ENCODE peak calls at places on chromosomes 5 and 9, in nine cellular contexts. One of them, this sample, is unnamed.

GRCh38 chr5:80466669-80467485 is 21.0 kb upstream of the FAM151B start:
- DNase-seq in astrocyte of the spinal cord: peak; percentile 34
- DNase-seq in iPS DF 19.7: no peak
- DNase-seq in mesenteric fat pad: no peak
- DNase-seq in SJSA1: no peak
- DNase-seq in kidney tubule cell: peak; percentile 37
- DNase-seq in PC-9: peak; percentile 80
- DNase-seq in GF-D8: peak; percentile 5
- DNase-seq in astrocyte of the hippocampus: peak; percentile 10
- DNase-seq in this sample: no peak

GRCh38 chr5:150118561-150119229 is 32.3 kb upstream of the CSF1R start:
- DNase-seq in astrocyte of the spinal cord: no peak
- DNase-seq in iPS DF 19.7: no peak
- DNase-seq in mesenteric fat pad: peak; percentile 69
- DNase-seq in SJSA1: peak; percentile 42
- DNase-seq in kidney tubule cell: no peak
- DNase-seq in PC-9: no peak
- DNase-seq in GF-D8: no peak
- DNase-seq in astrocyte of the hippocampus: no peak
- DNase-seq in this sample: no peak

GRCh38 chr5:122126711-122127385 is 2.5 kb upstream of the ZNF474 start:
- DNase-seq in astrocyte of the spinal cord: peak; percentile 58
- DNase-seq in iPS DF 19.7: no peak
- DNase-seq in mesenteric fat pad: no peak
- DNase-seq in SJSA1: no peak
- DNase-seq in kidney tubule cell: no peak
- DNase-seq in PC-9: no peak
- DNase-seq in GF-D8: no peak
- DNase-seq in astrocyte of the hippocampus: peak; percentile 45
- DNase-seq in this sample: no peak

GRCh38 chr5:138354926-138355378 is 2.5 kb downstream of the KDM3B start:
- DNase-seq in astrocyte of the spinal cord: peak; percentile 77
- DNase-seq in iPS DF 19.7: no peak
- DNase-seq in mesenteric fat pad: no peak
- DNase-seq in SJSA1: no peak
- DNase-seq in kidney tubule cell: peak; percentile 85
- DNase-seq in PC-9: peak; percentile 72
- DNase-seq in GF-D8: no peak
- DNase-seq in astrocyte of the hippocampus: peak; percentile 82
- DNase-seq in this sample: peak; percentile 73

GRCh38 chr5:53997736-53998627 is 312.4 kb downstream of the ARL15 start:
- DNase-seq in astrocyte of the spinal cord: no peak
- DNase-seq in iPS DF 19.7: no peak
- DNase-seq in mesenteric fat pad: no peak
- DNase-seq in SJSA1: no peak
- DNase-seq in kidney tubule cell: no peak
- DNase-seq in PC-9: no peak
- DNase-seq in GF-D8: no peak
- DNase-seq in astrocyte of the hippocampus: peak; percentile 4
- DNase-seq in this sample: no peak

GRCh38 chr5:10719965-10720364 is 41.1 kb downstream of the DAP start:
- DNase-seq in astrocyte of the spinal cord: peak; percentile 92
- DNase-seq in iPS DF 19.7: no peak
- DNase-seq in mesenteric fat pad: no peak
- DNase-seq in SJSA1: peak; percentile 91
- DNase-seq in kidney tubule cell: peak; percentile 100
- DNase-seq in PC-9: peak; percentile 100
- DNase-seq in GF-D8: no peak
- DNase-seq in astrocyte of the hippocampus: peak; percentile 70
- DNase-seq in this sample: no peak

GRCh38 chr5:14983666-14984441 is 112.3 kb upstream of the ANKH start:
- DNase-seq in astrocyte of the spinal cord: no peak
- DNase-seq in iPS DF 19.7: no peak
- DNase-seq in mesenteric fat pad: no peak
- DNase-seq in SJSA1: no peak
- DNase-seq in kidney tubule cell: no peak
- DNase-seq in PC-9: no peak
- DNase-seq in GF-D8: no peak
- DNase-seq in astrocyte of the hippocampus: no peak
- DNase-seq in this sample: no peak

GRCh38 chr5:56633950-56634349 is 181.4 kb upstream of the MAP3K1 start:
- DNase-seq in astrocyte of the spinal cord: no peak
- DNase-seq in iPS DF 19.7: no peak
- DNase-seq in mesenteric fat pad: no peak
- DNase-seq in SJSA1: no peak
- DNase-seq in kidney tubule cell: no peak
- DNase-seq in PC-9: no peak
- DNase-seq in GF-D8: no peak
- DNase-seq in astrocyte of the hippocampus: no peak
- DNase-seq in this sample: no peak

GRCh38 chr9:112486221-112487007 is at the start of gene KIAA1958:
- DNase-seq in astrocyte of the spinal cord: peak; percentile 66
- DNase-seq in iPS DF 19.7: peak; percentile 69
- DNase-seq in mesenteric fat pad: peak; percentile 92
- DNase-seq in SJSA1: peak; percentile 81
- DNase-seq in kidney tubule cell: peak; percentile 91
- DNase-seq in PC-9: peak; percentile 71
- DNase-seq in GF-D8: peak; percentile 52
- DNase-seq in astrocyte of the hippocampus: peak; percentile 92
- DNase-seq in this sample: peak; percentile 93